ENCODE peak calls at places on chromosomes 11 and 22, in five cellular contexts. K is cardiac muscle cell, G is upper lobe of right lung, F is GM23338, S is GM23248. J is an unnamed sample.

GRCh38 chr22:42632096-42632495 is 8.3 kb downstream of the ATP5MGL start:
- DNase-seq in F (peak; percentile 58), S (peak; percentile 65), G (no peak), K (no peak), J (no peak)

GRCh38 chr11:128297111-128297651 is 290.2 kb downstream of the ETS1 start:
- DNase-seq in K (no peak), S (no peak), G (no peak), F (no peak), J (peak; percentile 78)

GRCh38 chr11:117643606-117644300 is 153.3 kb downstream of the DSCAML1 start:
- DNase-seq in G (peak; percentile 55), F (no peak), S (no peak), K (peak; percentile 77), J (no peak)

GRCh38 chr11:126194121-126194543 is 17.3 kb downstream of the RPUSD4 start:
- DNase-seq in F (peak; percentile 56), S (peak; percentile 72), K (peak; percentile 58), G (no peak), J (peak; percentile 11)

GRCh38 chr22:41021655-41022454 is 70.5 kb upstream of the EP300 start:
- DNase-seq in S (peak; percentile 81), F (peak; percentile 77), G (peak; percentile 93), K (peak; percentile 77), J (peak; percentile 78)

GRCh38 chr11:80320765-80321164 is 879.9 kb upstream of the TENM4 start:
- DNase-seq in K (no peak), F (peak; percentile 52), S (no peak), G (no peak), J (no peak)

GRCh38 chr22:23061471-23062280 is 8.6 kb upstream of the GNAZ start:
- DNase-seq in K (no peak), F (no peak), G (peak; percentile 46), S (no peak), J (peak; percentile 35)

GRCh38 chr11:2579315-2580060 is 120.3 kb downstream of the KCNQ1OT1 start:
- DNase-seq in S (no peak), K (no peak), F (no peak), G (peak; percentile 57), J (no peak)

GRCh38 chr11:16182553-16182952 is 173.8 kb downstream of the SOX6 start:
- DNase-seq in F (no peak), K (no peak), S (no peak), G (no peak), J (no peak)

GRCh38 chr11:72813740-72814138 is 472 bp upstream of the ATG16L2 start:
- DNase-seq in F (peak; percentile 75), K (peak; percentile 86), S (peak; percentile 92), G (peak; percentile 95), J (peak; percentile 67)

GRCh38 chr11:20351151-20351550 is 12.4 kb upstream of the HTATIP2 start:
- DNase-seq in G (no peak), S (no peak), K (no peak), F (no peak), J (no peak)

GRCh38 chr22:20117656-20118571 is 888 bp upstream of the TRMT2A start:
- DNase-seq in G (peak; percentile 76), K (peak; percentile 43), S (peak; percentile 80), F (peak; percentile 32), J (no peak)

GRCh38 chr22:28889625-28890024 is 6.3 kb downstream of the ZNRF3 start:
- DNase-seq in F (no peak), G (no peak), K (no peak), S (no peak), J (no peak)

GRCh38 chr11:111632798-111633197 is 30.5 kb downstream of the SIK2 start:
- DNase-seq in G (no peak), S (no peak), K (no peak), F (no peak), J (no peak)

GRCh38 chr11:111633756-111634362 is 31.6 kb downstream of the SIK2 start:
- DNase-seq in K (no peak), S (peak; percentile 49), F (no peak), G (no peak), J (peak; percentile 35)

GRCh38 chr11:111634981-111635705 is 32.9 kb downstream of the SIK2 start:
- DNase-seq in K (no peak), G (no peak), F (peak; percentile 17), S (peak; percentile 39), J (peak; percentile 59)

GRCh38 chr11:111631666-111632039 is 29.4 kb downstream of the SIK2 start:
- DNase-seq in K (no peak), S (peak; percentile 89), G (no peak), F (no peak), J (peak; percentile 66)

GRCh38 chr11:111633248-111633647 is 31.0 kb downstream of the SIK2 start:
- DNase-seq in K (no peak), S (no peak), F (no peak), G (no peak), J (no peak)
- H3K4me1 ChIP-seq in K (peaks cover 6% of the 10 kb centered on the region), S (peaks cover 76% of the 10 kb centered on the region), F (peaks cover 7% of the 10 kb centered on the region), G (peaks cover 22% of the 10 kb centered on the region), J (peaks cover 67% of the 10 kb centered on the region)

DNA sequence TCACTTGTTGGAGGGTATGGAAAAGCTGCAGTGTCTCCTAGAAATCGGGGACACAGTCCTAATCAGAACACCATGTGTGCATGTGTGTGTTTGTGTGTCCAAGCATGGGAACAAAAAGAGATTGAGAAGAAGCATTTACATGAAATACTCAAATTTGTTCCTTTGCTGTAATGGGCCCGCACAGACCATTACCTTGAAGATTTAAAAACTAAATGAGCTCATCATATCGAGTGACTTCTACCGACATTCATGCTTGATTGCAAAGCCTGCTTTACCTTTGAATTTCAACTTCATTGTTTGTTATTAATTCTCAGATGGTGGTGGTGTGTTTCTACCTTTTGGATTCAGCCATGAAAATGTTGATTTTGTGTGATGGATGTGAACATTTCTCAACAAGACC is 106.9 kb downstream of the ZBTB16 start:
- DNase-seq in S (no peak), G (no peak), K (no peak), F (no peak), J (no peak)
- H3K4me3 ChIP-seq in S (no peak overlapping the region), G (no peak overlapping the region), K (no peak overlapping the region), F (no peak overlapping the region), J (no peak overlapping the region)

GRCh38 chr11:94494200-94494545 is 389 bp downstream of the ANKRD49 start:
- DNase-seq in F (no peak), G (no peak), K (no peak), S (peak; percentile 45), J (no peak)
- H3K4me1 ChIP-seq in F (peaks cover 12% of the 10 kb centered on the region), G (peaks cover 18% of the 10 kb centered on the region), K (peaks cover 3% of the 10 kb centered on the region), S (peaks cover 24% of the 10 kb centered on the region), J (peaks cover 4% of the 10 kb centered on the region)

GRCh38 chr11:12286606-12287005 is 90.8 kb upstream of the PARVA start:
- DNase-seq in S (no peak), F (no peak), K (no peak), G (no peak), J (no peak)
- H3K4me3 ChIP-seq in S (peak overlapping the region; percentile 61), F (no peak overlapping the region), K (no peak overlapping the region), G (no peak overlapping the region), J (no peak overlapping the region)

GRCh38 chr11:12692238-12693074 is 18.2 kb downstream of the TEAD1 start:
- DNase-seq in K (peak; percentile 71), G (peak; percentile 82), S (peak; percentile 92), F (no peak), J (peak; percentile 59)

GRCh38 chr11:12695221-12695794 is 21.1 kb downstream of the TEAD1 start:
- DNase-seq in F (no peak), S (no peak), G (no peak), K (no peak), J (no peak)

GRCh38 chr11:12693075-12693473 is 18.9 kb downstream of the TEAD1 start:
- DNase-seq in G (no peak), S (peak; percentile 47), F (no peak), K (no peak), J (no peak)

GRCh38 chr11:12693485-12694181 is 19.4 kb downstream of the TEAD1 start:
- DNase-seq in G (peak; percentile 71), S (peak; percentile 96), K (no peak), F (no peak), J (peak; percentile 98)

GRCh38 chr11:12694182-12694531 is 19.9 kb downstream of the TEAD1 start:
- DNase-seq in K (no peak), S (peak; percentile 62), F (peak; percentile 37), G (no peak), J (no peak)
- H3K4me1 ChIP-seq in K (peaks cover 61% of the 10 kb centered on the region), S (peaks cover 65% of the 10 kb centered on the region), F (peaks cover 92% of the 10 kb centered on the region), G (peaks cover 41% of the 10 kb centered on the region), J (peaks cover 55% of the 10 kb centered on the region)

GRCh38 chr22:38758276-38758945 is 2.6 kb upstream of the SUN2 start:
- DNase-seq in F (no peak), K (no peak), S (no peak), G (no peak), J (no peak)
- H3K4me3 ChIP-seq in F (no peak overlapping the region), K (no peak overlapping the region), S (no peak overlapping the region), G (no peak overlapping the region), J (no peak overlapping the region)

GRCh38 chr11:64638017-64638664 is 47.1 kb downstream of the SLC22A12 start:
- DNase-seq in G (no peak), F (peak; percentile 61), K (peak; percentile 18), S (peak; percentile 18), J (no peak)

GRCh38 chr11:64639885-64640284 is 48.9 kb downstream of the SLC22A12 start:
- DNase-seq in S (no peak), K (no peak), G (no peak), F (no peak), J (no peak)

GRCh38 chr11:64637346-64638016 is 46.5 kb downstream of the SLC22A12 start:
- DNase-seq in K (peak; percentile 26), G (no peak), S (peak; percentile 36), F (no peak), J (no peak)

GRCh38 chr11:64641596-64642417 is 50.8 kb downstream of the SLC22A12 start:
- DNase-seq in G (no peak), K (no peak), S (no peak), F (no peak), J (no peak)

GRCh38 chr11:64638829-64639228 is 47.8 kb downstream of the SLC22A12 start:
- DNase-seq in K (no peak), S (no peak), G (no peak), F (no peak), J (no peak)
- H3K4me1 ChIP-seq in K (peaks cover 6% of the 10 kb centered on the region), S (no peaks in the 10 kb centered on the region), G (no peaks in the 10 kb centered on the region), F (peaks cover 10% of the 10 kb centered on the region), J (no peaks in the 10 kb centered on the region)